ENCODE peak calls at places on chromosomes 4 and X, in nine cellular contexts. I is psoas muscle; D is NCI-H2081; K is activated CD8-positive, alpha-beta T cell treated with anti-CD3 and anti-CD28 coated beads, Interleukin-2, amount 10 ng/mL, durations not matched to agents 7 days and 5 days; M is omental fat pad; B is tibial artery; F is activated CD4-positive, alpha-beta T cell treated with anti-CD3 and anti-CD28 coated beads, Interleukin-2, amount 50 U/mL, for 1 hour; L is globus pallidus; Q is GM13977. H is an unnamed sample.

GRCh38 chr4:102598759-102599379 is 97.7 kb downstream of the NFKB1 start:
- DNase-seq in I (no peak), D (no peak), K (no peak), M (no peak), B (no peak), F (no peak), L (no peak), Q (peak), H (no peak)

GRCh38 chr4:139242511-139243051 is 37.4 kb downstream of the MGARP start:
- DNase-seq in I (no peak), D (no peak), K (no peak), M (no peak), B (no peak), F (no peak), L (no peak), Q (no peak), H (no peak)

GRCh38 chrX:124426273-124426672 is 79.9 kb downstream of the SH2D1A start:
- DNase-seq in I (no peak), D (no peak), K (no peak), M (no peak), B (no peak), F (no peak), L (no peak), Q (no peak), H (no peak)

GRCh38 chr4:141913928-141914327 is 277.5 kb downstream of the IL15 start:
- DNase-seq in I (no peak), D (no peak), K (no peak), M (no peak), B (no peak), F (no peak), L (no peak), Q (no peak), H (no peak)

GRCh38 chr4:98557497-98557896 is 100.9 kb downstream of the TSPAN5 start:
- DNase-seq in I (no peak), D (no peak), K (no peak), M (no peak), B (no peak), F (no peak), L (no peak), Q (no peak), H (no peak)

GRCh38 chr4:16269742-16270522 is 43.7 kb upstream of the TAPT1 start:
- DNase-seq in I (no peak), D (no peak), K (no peak), M (no peak), B (no peak), F (no peak), L (no peak), Q (no peak), H (no peak)

GRCh38 chr4:84792366-84793301 is 173.9 kb downstream of the WDFY3 start:
- DNase-seq in I (no peak), D (no peak), K (no peak), M (no peak), B (no peak), F (no peak), L (no peak), Q (no peak), H (no peak)

GRCh38 chr4:48078862-48079655 is 55.0 kb downstream of the TXK start:
- DNase-seq in I (no peak), D (no peak), K (no peak), M (no peak), B (no peak), F (no peak), L (no peak), Q (no peak), H (no peak)

GRCh38 chr4:168585168-168586091 is 88.6 kb downstream of the PALLD start:
- DNase-seq in I (peak), D (peak), K (peak), M (peak), B (peak), F (peak), L (peak), Q (peak), H (peak)

GRCh38 chrX:55907968-55908607 is 190.5 kb downstream of the RRAGB start:
- DNase-seq in I (peak), D (no peak), K (peak), M (no peak), B (peak), F (peak), L (peak), Q (peak), H (no peak)

GRCh38 chr4:128310266-128310697 is 22.7 kb upstream of the PGRMC2 start:
- DNase-seq in I (peak), D (no peak), K (no peak), M (no peak), B (no peak), F (no peak), L (peak), Q (no peak), H (no peak)

GRCh38 chr4:1126506-1126905 is 13.1 kb upstream of the RNF212 start:
- DNase-seq in I (no peak), D (no peak), K (no peak), M (no peak), B (no peak), F (no peak), L (no peak), Q (no peak), H (no peak)

GRCh38 chrX:76184276-76184675 is 11.4 kb downstream of the PBDC1 start:
- DNase-seq in I (no peak), D (no peak), K (no peak), M (no peak), B (no peak), F (no peak), L (no peak), Q (no peak), H (no peak)

GRCh38 chr4:8542776-8543525 is 37.2 kb upstream of the GPR78 start:
- DNase-seq in I (no peak), D (no peak), K (no peak), M (no peak), B (peak), F (no peak), L (no peak), Q (no peak), H (no peak)

GRCh38 chrX:115525486-115525885 is 35.5 kb upstream of the PLS3 start:
- DNase-seq in I (no peak), D (no peak), K (no peak), M (no peak), B (no peak), F (no peak), L (no peak), Q (no peak), H (no peak)

GRCh38 chrX:53483838-53484420 is 49.8 kb upstream of the HSD17B10 start:
- DNase-seq in I (no peak), D (no peak), K (no peak), M (no peak), B (no peak), F (no peak), L (no peak), Q (no peak), H (no peak)

GRCh38 chr4:165991325-165992180 is 118.5 kb downstream of the TLL1 start:
- DNase-seq in I (no peak), D (no peak), K (no peak), M (no peak), B (no peak), F (no peak), L (no peak), Q (no peak), H (no peak)

GRCh38 chr4:68324509-68325262 is 25.2 kb downstream of the YTHDC1 start:
- DNase-seq in I (no peak), D (no peak), K (no peak), M (no peak), B (no peak), F (no peak), L (no peak), Q (no peak), H (no peak)

GRCh38 chr4:189202182-189202868 is 738.3 kb upstream of the FRG1 start:
- DNase-seq in I (peak), D (peak), K (peak), M (peak), B (peak), F (no peak), L (peak), Q (peak), H (peak)

GRCh38 chr4:114077610-114078009 is 98.2 kb upstream of the ARSJ start:
- DNase-seq in I (no peak), D (no peak), K (no peak), M (no peak), B (no peak), F (no peak), L (no peak), Q (no peak), H (no peak)

GRCh38 chr4:10083331-10083769 is 33.2 kb downstream of the WDR1 start:
- DNase-seq in I (peak), D (no peak), K (no peak), M (peak), B (peak), F (no peak), L (no peak), Q (no peak), H (no peak)

GRCh38 chr4:36303430-36304137 is 22.2 kb downstream of the DTHD1 start:
- DNase-seq in I (no peak), D (no peak), K (no peak), M (no peak), B (no peak), F (no peak), L (no peak), Q (no peak), H (no peak)

GRCh38 chr4:139017861-139018260 is 2.3 kb downstream of the NOCT start:
- DNase-seq in I (no peak), D (no peak), K (no peak), M (no peak), B (no peak), F (no peak), L (no peak), Q (no peak), H (no peak)

GRCh38 chrX:139875831-139876230 is 57.0 kb downstream of the ATP11C start:
- DNase-seq in I (no peak), D (no peak), K (no peak), M (no peak), B (no peak), F (no peak), L (no peak), Q (no peak), H (no peak)

GRCh38 chrX:103413981-103414380 is 37.6 kb downstream of the BEX3 start:
- DNase-seq in I (no peak), D (peak), K (no peak), M (no peak), B (no peak), F (no peak), L (peak), Q (no peak), H (no peak)

GRCh38 chr4:71406459-71406963 is 67.7 kb downstream of the SLC4A4 start:
- DNase-seq in I (no peak), D (no peak), K (no peak), M (no peak), B (no peak), F (no peak), L (no peak), Q (no peak), H (no peak)

GRCh38 chr4:27357283-27357682 is 496.6 kb downstream of the STIM2 start:
- DNase-seq in I (no peak), D (peak), K (no peak), M (no peak), B (no peak), F (no peak), L (peak), Q (no peak), H (no peak)